ENCODE peak calls at places on chromosomes 7 and 10, in five cellular contexts. Y is GM10248, B is epithelial cell of esophagus, X is upper lobe of right lung, K is IMR-90. M is an unnamed sample.

GRCh38 chr7:101198476-101198875 is 2.4 kb downstream of the MOGAT3 start:
- DNase-seq in K (no peak), B (no peak), X (no peak), Y (no peak), M (no peak)

GRCh38 chr10:132413226-132414205 is 16.5 kb downstream of the PWWP2B start:
- DNase-seq in K (no peak), Y (no peak), X (peak), B (peak), M (no peak)

GRCh38 chr10:101987136-101987535 is 68.8 kb downstream of the ARMH3 start:
- DNase-seq in X (no peak), B (no peak), K (no peak), Y (no peak), M (no peak)

GRCh38 chr7:101950450-101951119 is 133.2 kb downstream of the CUX1 start:
- DNase-seq in Y (no peak), K (peak), X (no peak), B (no peak), M (no peak)

GRCh38 chr7:5773661-5774086 is 7.8 kb downstream of the RNF216 start:
- DNase-seq in Y (no peak), K (peak), X (no peak), B (peak), M (no peak)

GRCh38 chr7:83466956-83467355 is 182.0 kb downstream of the SEMA3E start:
- DNase-seq in Y (no peak), B (peak), K (no peak), X (no peak), M (no peak)

GRCh38 chr10:96765406-96766240 is 45.3 kb upstream of the PIK3AP1 start:
- DNase-seq in X (peak), Y (peak), K (peak), B (peak), M (peak)

GRCh38 chr7:15508258-15508657 is 53.6 kb downstream of the AGMO start:
- DNase-seq in K (peak), Y (no peak), X (no peak), B (peak), M (no peak)

GRCh38 chr10:78401882-78402367 is 368.3 kb downstream of the RPS24 start:
- DNase-seq in K (no peak), Y (no peak), X (peak), B (no peak), M (no peak)

GRCh38 chr10:19579841-19580240 is 236.4 kb upstream of the PLXDC2 start:
- DNase-seq in Y (no peak), B (no peak), X (no peak), K (no peak), M (no peak)

GRCh38 chr10:30847199-30847598 is 184.5 kb downstream of the ZNF438 start:
- DNase-seq in B (no peak), Y (no peak), K (no peak), X (no peak), M (no peak)

GRCh38 chr10:30840386-30841074 is 191.1 kb downstream of the ZNF438 start:
- DNase-seq in X (no peak), K (peak), B (no peak), Y (no peak), M (no peak)

GRCh38 chr10:30847642-30848041 is 184.0 kb downstream of the ZNF438 start:
- DNase-seq in Y (no peak), B (no peak), X (no peak), K (no peak), M (no peak)

GRCh38 chr10:30836411-30836810 is 195.3 kb downstream of the ZNF438 start:
- DNase-seq in X (no peak), K (no peak), Y (no peak), B (no peak), M (no peak)

GRCh38 chr10:30842185-30842584 is 189.5 kb downstream of the ZNF438 start:
- DNase-seq in B (no peak), Y (no peak), K (no peak), X (no peak), M (no peak)
- TF ChIP-seq CTCF in B (no peak), Y (no peak), K (no peak), X (no peak), M (no peak)

DNA sequence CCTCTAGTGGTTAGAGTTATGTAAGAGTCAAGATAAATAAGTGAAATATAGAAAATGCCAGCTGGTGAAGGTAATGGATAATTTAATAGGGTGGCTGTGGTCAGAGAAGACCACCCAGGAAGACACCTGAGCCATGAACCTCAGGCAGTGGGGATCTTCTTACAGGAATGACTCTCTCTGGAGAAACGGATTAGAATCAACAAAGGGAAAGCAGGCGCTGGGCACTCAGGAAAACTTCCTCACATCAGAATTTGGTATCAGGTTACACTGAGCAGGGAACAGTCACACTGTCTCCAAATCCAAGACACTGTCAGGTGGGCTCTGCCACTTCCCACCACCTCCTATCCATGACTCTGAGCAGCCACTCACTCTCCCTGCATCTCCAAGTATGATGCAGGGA is 132.6 kb downstream of the DYNC2I1 start:
- DNase-seq in Y (no peak), K (no peak), B (no peak), X (no peak), M (no peak)
- TF ChIP-seq CTCF in Y (no peak), K (no peak), B (no peak), X (no peak), M (no peak)

GRCh38 chr7:65475040-65475726 is 101.5 kb downstream of the ZNF92 start:
- DNase-seq in X (no peak), B (no peak), Y (no peak), K (no peak), M (no peak)

GRCh38 chr7:65471587-65471986 is 97.9 kb downstream of the ZNF92 start:
- DNase-seq in Y (no peak), K (no peak), X (no peak), B (no peak), M (no peak)

GRCh38 chr7:65475734-65476319 is 102.2 kb downstream of the ZNF92 start:
- DNase-seq in B (no peak), Y (peak), K (no peak), X (no peak), M (peak)

DNA sequence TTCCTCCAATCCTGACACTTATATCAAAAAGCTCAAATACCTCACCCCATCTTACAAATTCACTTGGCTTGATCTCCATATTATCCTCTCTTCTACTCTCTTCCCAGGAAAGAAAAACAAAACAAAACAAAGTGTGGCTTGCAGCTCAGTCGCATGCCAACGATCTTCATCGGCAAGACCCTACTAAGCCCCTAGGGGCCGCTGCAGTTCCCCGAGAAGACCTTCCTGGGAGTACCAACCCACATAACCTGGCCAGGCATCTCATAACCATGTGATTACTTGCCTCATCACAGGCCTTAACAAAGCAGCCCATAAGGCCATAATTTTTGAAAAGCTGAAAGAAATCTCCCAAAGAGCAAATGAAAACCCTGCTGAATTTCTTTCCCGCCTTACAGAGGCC is 103.7 kb downstream of the ZNF92 start:
- DNase-seq in B (peak), K (peak), X (no peak), Y (no peak), M (no peak)
- TF ChIP-seq CTCF in B (no peak), K (no peak), X (peak), Y (no peak), M (no peak)

DNA sequence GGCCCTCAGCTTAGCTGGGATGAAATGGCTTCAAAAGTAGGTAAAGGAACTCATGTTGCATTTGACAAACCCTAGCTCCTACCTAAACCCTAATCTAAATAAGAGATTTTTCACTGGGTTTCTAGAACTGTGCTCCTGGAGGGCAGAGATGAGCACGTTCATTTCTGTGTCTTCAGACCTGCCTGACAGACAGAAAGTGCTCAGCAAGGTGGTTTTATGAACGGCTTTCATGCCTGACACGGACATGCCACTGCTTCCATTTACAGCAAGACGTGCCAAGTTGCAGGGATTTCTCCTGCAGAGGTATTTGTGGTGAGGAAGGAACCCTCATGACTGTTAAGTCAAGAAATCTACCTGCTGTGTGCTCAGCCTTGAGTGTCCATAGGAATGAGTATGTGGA is 83.5 kb upstream of the KMT2C start:
- DNase-seq in B (no peak), X (no peak), Y (no peak), K (no peak), M (no peak)
- TF ChIP-seq CTCF in B (no peak), X (no peak), Y (no peak), K (no peak), M (no peak)

GRCh38 chr10:110531687-110532086 is 34.0 kb downstream of the DUSP5 start:
- DNase-seq in Y (no peak), B (no peak), K (no peak), X (no peak), M (no peak)

GRCh38 chr10:110534571-110534970 is 32.9 kb upstream of the SMC3 start:
- DNase-seq in Y (no peak), X (no peak), B (no peak), K (no peak), M (no peak)

GRCh38 chr10:110540038-110540437 is 27.5 kb upstream of the SMC3 start:
- DNase-seq in X (no peak), Y (no peak), K (no peak), B (no peak), M (no peak)

GRCh38 chr10:110533149-110533548 is 34.3 kb upstream of the SMC3 start:
- DNase-seq in Y (no peak), X (no peak), B (no peak), K (peak), M (no peak)

GRCh38 chr10:110535958-110536891 is 31.3 kb upstream of the SMC3 start:
- DNase-seq in Y (peak), K (peak), X (peak), B (peak), M (peak)
- TF ChIP-seq CTCF in Y (peak), K (peak), X (peak), B (peak), M (peak)

GRCh38 chr10:43691503-43691902 is 42.8 kb upstream of the ZNF32 start:
- DNase-seq in B (no peak), X (no peak), Y (no peak), K (peak), M (no peak)
- TF ChIP-seq CTCF in B (no peak), X (no peak), Y (no peak), K (no peak), M (no peak)

DNA sequence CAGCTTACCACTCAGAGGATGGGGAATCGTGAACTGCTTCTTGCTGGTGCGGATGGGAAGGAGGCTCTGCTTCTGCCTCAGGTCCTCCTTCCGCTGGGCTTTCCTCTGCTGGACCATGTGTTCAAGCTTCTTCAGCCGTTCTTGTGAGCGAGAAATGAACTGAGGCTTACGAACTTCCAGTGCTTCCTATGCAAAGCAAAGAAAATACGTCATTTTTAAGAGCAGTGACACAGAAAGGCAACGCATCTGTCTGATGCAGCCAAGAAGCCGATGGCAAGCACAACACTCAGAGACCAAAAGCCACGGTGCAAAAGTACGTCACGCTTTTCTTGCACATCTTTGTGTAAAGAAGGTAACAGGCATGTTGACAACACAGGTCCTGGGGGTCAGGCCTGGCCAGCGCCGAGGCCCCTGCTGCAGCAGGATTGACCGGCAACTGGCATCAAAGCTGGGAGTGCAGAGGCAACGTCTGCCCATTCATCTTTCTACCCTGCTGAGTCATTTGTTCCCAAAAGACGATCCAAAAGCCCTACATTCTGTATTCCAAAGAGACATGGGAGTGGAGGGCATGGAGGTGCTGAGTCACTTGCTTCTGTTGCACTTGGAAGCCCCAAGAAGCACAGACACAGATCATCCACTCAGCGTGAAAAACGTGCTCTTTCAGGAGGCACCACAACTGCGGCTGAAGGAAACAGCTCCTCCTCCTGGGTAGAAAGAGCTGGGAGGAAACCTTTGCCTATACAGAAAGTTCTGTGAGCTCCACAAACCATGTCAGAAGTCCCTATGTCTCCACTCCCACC is 71.0 kb upstream of the ADAM12 start:
- DNase-seq in X (no peak), Y (no peak), K (peak), B (peak), M (no peak)
- TF ChIP-seq CTCF in X (no peak), Y (no peak), K (no peak), B (no peak), M (no peak)

DNA sequence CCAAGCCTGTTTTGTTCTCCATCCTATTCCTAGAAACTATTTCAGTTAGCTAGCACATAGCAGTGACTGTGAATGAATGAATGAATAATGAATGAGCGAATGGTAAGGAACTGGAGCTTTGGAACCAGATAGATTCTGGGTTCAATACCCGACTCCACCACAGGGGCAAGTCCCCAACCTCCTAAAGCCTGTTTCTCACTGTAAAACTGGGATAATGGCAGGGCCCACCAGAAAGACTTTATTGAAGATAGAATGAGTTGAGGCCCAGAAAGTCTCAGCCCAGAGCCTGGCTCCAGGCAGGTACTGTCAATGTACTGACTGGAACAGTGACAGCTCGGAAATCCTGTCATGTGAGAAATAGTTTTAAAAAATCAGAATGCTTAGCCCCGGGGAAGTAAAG is 1.1 kb upstream of the CDH23 start:
- DNase-seq in X (no peak), K (no peak), Y (no peak), B (no peak), M (no peak)
- TF ChIP-seq CTCF in X (no peak), K (no peak), Y (no peak), B (peak), M (no peak)

GRCh38 chr7:85275204-85275603 is 88.3 kb upstream of the SEMA3D start:
- DNase-seq in K (no peak), X (no peak), Y (no peak), B (no peak), M (no peak)
- TF ChIP-seq CTCF in K (no peak), X (no peak), Y (no peak), B (no peak), M (no peak)

M was measured in natural killer cell.